ENCODE peak calls at places on chromosomes 16 and 17, in five cellular contexts. One of them, this sample, is unnamed.

GRCh38 chr16:79751785-79752184 is 151.2 kb upstream of the MAF start:
- DNase-seq in hippocampal formation: no peak
- DNase-seq in ecto neural progenitor cell: no peak
- DNase-seq in amygdala: no peak
- DNase-seq in GM03348: no peak
- DNase-seq in this sample: peak; percentile 70

GRCh38 chr17:11618861-11619566 is 20.7 kb downstream of the DNAH9 start:
- DNase-seq in amygdala: no peak
- DNase-seq in hippocampal formation: no peak
- DNase-seq in ecto neural progenitor cell: no peak
- DNase-seq in GM03348: no peak
- DNase-seq in this sample: peak; percentile 91

GRCh38 chr16:72092832-72093447 is 480 bp downstream of the TXNL4B start:
- DNase-seq in amygdala: no peak
- DNase-seq in hippocampal formation: no peak
- DNase-seq in ecto neural progenitor cell: peak; percentile 51
- DNase-seq in GM03348: peak; percentile 78
- DNase-seq in this sample: no peak

GRCh38 chr16:76035689-76036088 is 241.5 kb upstream of the CNTNAP4 start:
- DNase-seq in amygdala: no peak
- DNase-seq in ecto neural progenitor cell: no peak
- DNase-seq in GM03348: no peak
- DNase-seq in hippocampal formation: no peak
- DNase-seq in this sample: no peak

GRCh38 chr17:42282478-42283080 is 5.7 kb upstream of the STAT5A start:
- DNase-seq in ecto neural progenitor cell: peak; percentile 42
- DNase-seq in hippocampal formation: no peak
- DNase-seq in GM03348: no peak
- DNase-seq in amygdala: no peak
- DNase-seq in this sample: no peak

GRCh38 chr17:38653679-38654078 is 21.1 kb downstream of the EPOP start:
- DNase-seq in hippocampal formation: no peak
- DNase-seq in amygdala: no peak
- DNase-seq in ecto neural progenitor cell: no peak
- DNase-seq in GM03348: no peak
- DNase-seq in this sample: no peak

GRCh38 chr17:8672326-8672725 is 41.8 kb upstream of the MYH10 start:
- DNase-seq in amygdala: no peak
- DNase-seq in hippocampal formation: no peak
- DNase-seq in GM03348: no peak
- DNase-seq in ecto neural progenitor cell: no peak
- DNase-seq in this sample: no peak

GRCh38 chr17:17736205-17737183 is 55.2 kb downstream of the RAI1 start:
- DNase-seq in hippocampal formation: no peak
- DNase-seq in ecto neural progenitor cell: no peak
- DNase-seq in GM03348: no peak
- DNase-seq in amygdala: no peak
- DNase-seq in this sample: no peak

GRCh38 chr17:41959336-41960095 is 7.1 kb upstream of the CNP start:
- DNase-seq in amygdala: no peak
- DNase-seq in GM03348: peak; percentile 52
- DNase-seq in ecto neural progenitor cell: peak; percentile 75
- DNase-seq in hippocampal formation: no peak
- DNase-seq in this sample: no peak

GRCh38 chr16:29254676-29255495 is 151.6 kb downstream of the NPIPB11 start:
- DNase-seq in hippocampal formation: no peak
- DNase-seq in GM03348: no peak
- DNase-seq in ecto neural progenitor cell: no peak
- DNase-seq in amygdala: no peak
- DNase-seq in this sample: no peak

GRCh38 chr16:1828645-1829410 is 1.8 kb downstream of the FAHD1 start:
- DNase-seq in hippocampal formation: no peak
- DNase-seq in amygdala: no peak
- DNase-seq in GM03348: no peak
- DNase-seq in ecto neural progenitor cell: no peak
- DNase-seq in this sample: peak; percentile 40

GRCh38 chr17:65434878-65435277 is 126.6 kb downstream of the AXIN2 start:
- DNase-seq in hippocampal formation: no peak
- DNase-seq in ecto neural progenitor cell: no peak
- DNase-seq in amygdala: no peak
- DNase-seq in GM03348: no peak
- DNase-seq in this sample: no peak

GRCh38 chr17:77281024-77281903 is 140.5 kb downstream of the SEC14L1 start:
- DNase-seq in ecto neural progenitor cell: peak; percentile 90
- DNase-seq in hippocampal formation: no peak
- DNase-seq in amygdala: no peak
- DNase-seq in GM03348: peak; percentile 88
- DNase-seq in this sample: peak; percentile 51

GRCh38 chr17:19958023-19958422 is 19.6 kb downstream of the AKAP10 start:
- DNase-seq in ecto neural progenitor cell: no peak
- DNase-seq in amygdala: no peak
- DNase-seq in GM03348: peak; percentile 79
- DNase-seq in hippocampal formation: no peak
- DNase-seq in this sample: no peak

GRCh38 chr17:63928172-63928666 is 3.9 kb downstream of the CD79B start:
- DNase-seq in ecto neural progenitor cell: no peak
- DNase-seq in GM03348: no peak
- DNase-seq in amygdala: no peak
- DNase-seq in hippocampal formation: no peak
- DNase-seq in this sample: no peak

GRCh38 chr17:50498021-50498874 is 10.0 kb upstream of the MYCBPAP start:
- DNase-seq in GM03348: no peak
- DNase-seq in ecto neural progenitor cell: no peak
- DNase-seq in amygdala: no peak
- DNase-seq in hippocampal formation: no peak
- DNase-seq in this sample: no peak

GRCh38 chr16:4682616-4683254 is 10.6 kb upstream of the NUDT16L1 start:
- DNase-seq in GM03348: no peak
- DNase-seq in amygdala: peak; percentile 35
- DNase-seq in hippocampal formation: peak; percentile 56
- DNase-seq in ecto neural progenitor cell: peak; percentile 81
- DNase-seq in this sample: no peak

GRCh38 chr17:1907818-1908698 is 78.3 kb downstream of the RPA1 start:
- DNase-seq in hippocampal formation: no peak
- DNase-seq in amygdala: no peak
- DNase-seq in ecto neural progenitor cell: peak; percentile 91
- DNase-seq in GM03348: peak; percentile 69
- DNase-seq in this sample: no peak

GRCh38 chr16:83942074-83942473 is 11.0 kb upstream of the OSGIN1 start:
- DNase-seq in ecto neural progenitor cell: no peak
- DNase-seq in hippocampal formation: no peak
- DNase-seq in amygdala: no peak
- DNase-seq in GM03348: no peak
- DNase-seq in this sample: no peak

GRCh38 chr17:39929657-39930407 is 2.3 kb downstream of the LRRC3C start:
- DNase-seq in hippocampal formation: no peak
- DNase-seq in ecto neural progenitor cell: no peak
- DNase-seq in GM03348: peak; percentile 55
- DNase-seq in amygdala: no peak
- DNase-seq in this sample: no peak

GRCh38 chr17:16937431-16937830 is 34.5 kb downstream of the TNFRSF13B start:
- DNase-seq in hippocampal formation: no peak
- DNase-seq in GM03348: no peak
- DNase-seq in amygdala: no peak
- DNase-seq in ecto neural progenitor cell: peak; percentile 37
- DNase-seq in this sample: no peak

GRCh38 chr16:74169687-74170522 is 126.7 kb upstream of the PSMD7 start:
- DNase-seq in hippocampal formation: no peak
- DNase-seq in amygdala: no peak
- DNase-seq in GM03348: peak; percentile 4
- DNase-seq in ecto neural progenitor cell: no peak
- DNase-seq in this sample: peak; percentile 10

GRCh38 chr17:17191346-17191792 is 14.8 kb downstream of the PLD6 start:
- DNase-seq in hippocampal formation: no peak
- DNase-seq in amygdala: no peak
- DNase-seq in GM03348: peak; percentile 83
- DNase-seq in ecto neural progenitor cell: no peak
- DNase-seq in this sample: no peak

GRCh38 chr16:370980-371728 is 816 bp upstream of the MRPL28 start:
- DNase-seq in ecto neural progenitor cell: no peak
- DNase-seq in GM03348: no peak
- DNase-seq in hippocampal formation: no peak
- DNase-seq in amygdala: no peak
- DNase-seq in this sample: no peak

GRCh38 chr16:67543036-67543435 is 14.4 kb downstream of the RIPOR1 start:
- DNase-seq in amygdala: no peak
- DNase-seq in ecto neural progenitor cell: no peak
- DNase-seq in GM03348: no peak
- DNase-seq in hippocampal formation: no peak
- DNase-seq in this sample: no peak

GRCh38 chr17:36498155-36498554 is 11.7 kb downstream of the ZNHIT3 start:
- DNase-seq in ecto neural progenitor cell: no peak
- DNase-seq in hippocampal formation: no peak
- DNase-seq in amygdala: no peak
- DNase-seq in GM03348: no peak
- DNase-seq in this sample: no peak

GRCh38 chr16:23833960-23834685 is 1.7 kb upstream of the PRKCB start:
- DNase-seq in ecto neural progenitor cell: no peak
- DNase-seq in amygdala: no peak
- DNase-seq in GM03348: no peak
- DNase-seq in hippocampal formation: no peak
- DNase-seq in this sample: no peak

GRCh38 chr16:17590711-17591654 is 120.2 kb upstream of the XYLT1 start:
- DNase-seq in GM03348: no peak
- DNase-seq in hippocampal formation: no peak
- DNase-seq in ecto neural progenitor cell: peak; percentile 14
- DNase-seq in amygdala: no peak
- DNase-seq in this sample: no peak

This sample was measured in mucosa of gallbladder.